ENCODE peak calls at places on chromosomes 3 and 15, in nine cellular contexts. I is IMR-90, V is psoas muscle, M is esophagus squamous epithelium, K is WERI-Rb-1, Q is cardiac fibroblast, Y is GM23338, T is mesothelial cell of epicardium, W is GM12878. P is an unnamed sample.

GRCh38 chr15:40051616-40052415 is 12.8 kb upstream of the SRP14 start:
- DNase-seq in I (no peak), V (no peak), M (no peak), K (no peak), Q (no peak), Y (no peak), T (no peak), W (no peak), P (no peak)

GRCh38 chr3:172622916-172623700 is 87.8 kb downstream of the NCEH1 start:
- DNase-seq in I (peak; percentile 71), V (no peak), M (no peak), K (peak; percentile 31), Q (peak; percentile 70), Y (peak; percentile 83), T (no peak), W (no peak), P (no peak)

GRCh38 chr3:184524981-184525336 is 36.6 kb upstream of the EPHB3 start:
- DNase-seq in I (no peak), V (no peak), M (no peak), K (no peak), Q (peak; percentile 8), Y (peak; percentile 66), T (no peak), W (no peak), P (no peak)

GRCh38 chr15:75063338-75063737 is 39.9 kb downstream of the PPCDC start:
- DNase-seq in I (peak; percentile 74), V (no peak), M (no peak), K (no peak), Q (peak; percentile 78), Y (no peak), T (no peak), W (no peak), P (peak; percentile 9)

GRCh38 chr3:151452346-151452745 is 8.5 kb downstream of the IGSF10 start:
- DNase-seq in I (no peak), V (no peak), M (no peak), K (no peak), Q (no peak), Y (no peak), T (no peak), W (no peak), P (no peak)

GRCh38 chr3:113828605-113829004 is 10.0 kb upstream of the GRAMD1C start:
- DNase-seq in I (no peak), V (no peak), M (no peak), K (no peak), Q (no peak), Y (no peak), T (no peak), W (no peak), P (no peak)

GRCh38 chr15:39730552-39730951 is 52.1 kb downstream of the FSIP1 start:
- DNase-seq in I (no peak), V (no peak), M (no peak), K (no peak), Q (no peak), Y (no peak), T (no peak), W (no peak), P (no peak)

GRCh38 chr15:67520276-67520975 is 505 bp upstream of the C15orf61 start:
- DNase-seq in I (peak; percentile 7), V (no peak), M (no peak), K (no peak), Q (peak; percentile 5), Y (peak; percentile 27), T (no peak), W (no peak), P (no peak)

GRCh38 chr15:75167588-75168076 is 34.0 kb upstream of the C15orf39 start:
- DNase-seq in I (peak; percentile 81), V (no peak), M (no peak), K (peak; percentile 49), Q (peak; percentile 55), Y (no peak), T (no peak), W (no peak), P (no peak)

GRCh38 chr3:73547427-73548036 is 77.2 kb downstream of the PDZRN3 start:
- DNase-seq in I (peak; percentile 94), V (no peak), M (no peak), K (no peak), Q (peak; percentile 93), Y (peak; percentile 29), T (no peak), W (no peak), P (no peak)

GRCh38 chr3:195033531-195034091 is 237.3 kb downstream of the XXYLT1 start:
- DNase-seq in I (no peak), V (no peak), M (no peak), K (no peak), Q (no peak), Y (no peak), T (no peak), W (no peak), P (no peak)

GRCh38 chr15:73709241-73709640 is 25.1 kb downstream of the CD276 start:
- DNase-seq in I (no peak), V (no peak), M (no peak), K (no peak), Q (no peak), Y (no peak), T (no peak), W (no peak), P (no peak)

GRCh38 chr3:161369531-161369930 is 1.8 kb downstream of the SPTSSB start:
- DNase-seq in I (no peak), V (no peak), M (no peak), K (no peak), Q (no peak), Y (peak; percentile 5), T (no peak), W (no peak), P (no peak)

GRCh38 chr3:161372321-161373260 is 1.3 kb upstream of the SPTSSB start:
- DNase-seq in I (no peak), V (peak; percentile 50), M (no peak), K (peak; percentile 17), Q (peak; percentile 6), Y (peak; percentile 69), T (peak; percentile 56), W (no peak), P (peak; percentile 22)

GRCh38 chr3:161366067-161366466 is 5.2 kb downstream of the SPTSSB start:
- DNase-seq in I (no peak), V (no peak), M (no peak), K (no peak), Q (no peak), Y (peak; percentile 49), T (no peak), W (no peak), P (no peak)

DNA sequence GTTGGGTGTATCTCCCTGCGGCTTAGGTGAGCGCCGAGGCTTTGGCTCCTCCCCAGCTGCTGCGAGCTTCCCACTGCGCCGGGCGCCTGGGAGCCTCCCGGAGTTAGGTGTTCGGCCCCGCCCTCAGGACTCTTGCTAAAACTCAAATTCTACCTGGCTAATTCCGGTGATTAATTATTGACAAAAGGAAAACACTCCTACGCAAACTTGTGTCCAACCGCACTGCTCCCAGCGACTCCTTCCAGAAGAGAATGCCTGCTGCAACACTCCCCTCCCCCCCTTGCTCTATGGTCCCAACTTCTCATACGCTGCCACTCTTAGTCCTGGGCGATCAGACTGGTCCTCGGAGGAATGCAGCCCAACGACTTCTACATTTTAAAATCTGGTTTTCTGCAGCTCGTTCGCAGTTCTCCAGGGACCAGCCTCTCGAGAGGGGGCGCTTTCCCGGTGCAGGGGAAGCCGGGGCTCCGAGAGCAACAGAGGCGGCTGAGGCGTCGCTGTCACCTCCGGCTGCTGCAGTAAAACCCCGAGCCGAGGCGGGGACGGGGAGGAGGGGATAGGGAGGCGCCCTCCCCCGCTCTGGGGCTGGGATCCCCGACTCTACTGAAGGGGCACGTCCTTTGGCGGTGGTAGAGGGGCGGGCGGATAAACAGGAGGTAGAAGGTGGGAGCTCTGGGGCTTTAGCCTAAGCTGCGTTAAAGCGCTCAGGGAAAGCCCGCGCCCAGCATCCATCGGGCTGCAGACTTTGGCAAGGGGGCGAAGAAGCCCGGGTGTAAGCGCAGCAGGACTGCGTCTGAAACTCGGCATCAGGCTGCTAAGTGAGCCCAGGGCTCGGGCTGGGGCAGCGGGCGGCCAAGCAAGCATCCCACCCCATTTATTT is at the start of gene SPTSSB:
- DNase-seq in I (no peak), V (peak; percentile 48), M (no peak), K (peak; percentile 50), Q (peak; percentile 13), Y (peak; percentile 91), T (peak; percentile 73), W (no peak), P (peak; percentile 32)
- TF ChIP-seq CTCF in I (peak; percentile 15), V (no peak), M (no peak), K (peak; percentile 31), Q (peak; percentile 12), Y (peak; percentile 52), T (no peak), W (no peak), P (no peak)

GRCh38 chr3:77086408-77086807 is 46.5 kb downstream of the ROBO2 start:
- DNase-seq in I (no peak), V (no peak), M (no peak), K (no peak), Q (no peak), Y (no peak), T (no peak), W (no peak), P (no peak)
- TF ChIP-seq CTCF in I (no peak), V (no peak), M (no peak), K (no peak), Q (peak; percentile 2), Y (peak; percentile 20), T (peak; percentile 44), W (no peak), P (no peak)

DNA sequence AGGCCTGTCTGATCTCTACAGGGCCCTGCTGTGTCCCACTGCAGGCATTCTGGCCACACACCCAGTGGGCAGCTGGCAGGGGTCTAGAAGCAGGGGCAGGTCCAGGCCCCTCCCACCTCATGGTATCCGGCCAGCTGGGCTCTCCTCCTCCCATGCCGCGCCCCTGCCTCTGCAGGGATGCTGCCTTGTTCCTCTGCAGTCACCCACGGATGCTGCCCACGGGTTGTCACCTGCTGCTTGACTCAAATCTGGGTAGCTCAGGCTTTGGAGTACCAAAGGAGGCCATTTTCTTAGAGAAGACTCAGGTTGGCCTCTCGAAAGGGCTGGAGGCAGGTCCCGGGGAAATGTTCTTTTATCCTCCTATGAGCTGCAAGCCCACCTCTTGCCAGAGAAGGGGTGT is 25.0 kb downstream of the EFCAB12 start:
- DNase-seq in I (no peak), V (no peak), M (no peak), K (no peak), Q (no peak), Y (no peak), T (no peak), W (no peak), P (no peak)
- TF ChIP-seq CTCF in I (no peak), V (no peak), M (no peak), K (no peak), Q (no peak), Y (no peak), T (no peak), W (no peak), P (no peak)

DNA sequence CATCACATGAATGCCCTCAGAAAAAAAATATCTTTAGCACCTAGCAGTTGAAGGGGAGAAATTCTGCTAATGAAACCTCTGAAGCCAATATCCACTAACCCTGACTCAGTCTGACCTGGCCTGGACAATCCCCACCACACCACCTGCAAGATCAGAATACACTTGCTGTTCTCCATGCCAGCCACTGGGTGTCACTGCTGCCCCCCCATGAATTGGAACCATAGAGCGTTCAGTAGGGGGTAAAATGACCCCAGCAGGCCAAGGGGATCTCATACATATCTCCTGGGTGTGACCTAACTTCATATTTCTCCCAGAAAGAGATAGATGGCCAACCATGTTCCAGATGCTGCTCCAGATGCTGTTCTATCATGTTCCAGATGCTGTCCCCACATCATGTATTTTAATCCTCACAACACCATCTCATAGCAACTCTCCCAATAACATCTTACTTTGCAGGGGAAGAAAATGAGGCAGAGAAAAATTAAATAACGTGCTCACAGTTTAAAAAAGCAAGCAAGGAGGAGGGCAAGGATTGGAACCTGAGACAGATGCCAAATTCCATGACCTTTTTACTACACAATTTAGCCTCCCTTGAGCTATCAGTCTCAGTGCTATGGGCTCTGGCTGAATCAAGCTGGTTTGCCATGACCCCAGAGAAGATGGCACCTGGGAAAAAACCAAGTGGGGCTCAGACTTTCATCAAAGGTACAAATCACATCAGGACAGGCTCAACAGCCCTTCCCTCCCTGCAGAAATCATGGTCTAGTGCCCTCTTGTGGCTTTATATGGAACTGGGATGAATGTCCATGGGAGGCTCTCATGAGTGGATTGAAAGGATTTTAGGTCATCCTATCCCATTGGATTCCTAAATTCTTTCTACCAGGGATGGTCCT is 12.4 kb downstream of the NTRK3 start:
- DNase-seq in I (peak; percentile 13), V (no peak), M (no peak), K (peak; percentile 50), Q (peak; percentile 51), Y (peak; percentile 71), T (no peak), W (no peak), P (no peak)
- TF ChIP-seq CTCF in I (peak; percentile 50), V (peak; percentile 45), M (peak; percentile 21), K (peak; percentile 83), Q (peak; percentile 65), Y (peak; percentile 76), T (peak; percentile 45), W (peak; percentile 78), P (peak; percentile 24)

P was measured in pancreas.